ENCODE peak calls at places on chromosomes 3 and 15, in four cellular contexts. X is progenitor cell of endocrine pancreas, L is fibroblast of lung, M is tibial artery. P is an unnamed sample.

GRCh38 chr3:89565098-89565497 is 457.7 kb downstream of the EPHA3 start:
- DNase-seq in X (no peak), L (peak; percentile 38), M (no peak), P (no peak)

GRCh38 chr3:66423791-66424190 is 77.0 kb downstream of the LRIG1 start:
- DNase-seq in X (no peak), L (peak; percentile 74), M (no peak), P (no peak)

GRCh38 chr3:131616719-131617118 is 113.9 kb upstream of the MRPL3 start:
- DNase-seq in X (no peak), L (no peak), M (no peak), P (no peak)

GRCh38 chr3:114756506-114757279 is 390.4 kb downstream of the ZBTB20 start:
- DNase-seq in X (no peak), L (peak; percentile 69), M (no peak), P (no peak)

GRCh38 chr3:42799376-42799775 is 4.9 kb downstream of the HIGD1A start:
- DNase-seq in X (no peak), L (no peak), M (no peak), P (no peak)

GRCh38 chr3:72951259-72951722 is 45.3 kb upstream of the PPP4R2 start:
- DNase-seq in X (no peak), L (no peak), M (no peak), P (no peak)

GRCh38 chr15:72375846-72376581 is at the start of gene HEXA:
- DNase-seq in X (peak; percentile 100), L (peak; percentile 97), M (peak; percentile 96), P (peak; percentile 98)

GRCh38 chr3:99505646-99506269 is 132.6 kb upstream of the COL8A1 start:
- DNase-seq in X (no peak), L (peak; percentile 82), M (peak; percentile 87), P (peak; percentile 51)

GRCh38 chr3:154139996-154140436 is 18.8 kb downstream of the ARHGEF26 start:
- DNase-seq in X (no peak), L (no peak), M (no peak), P (no peak)

GRCh38 chr3:125618208-125618607 is 22.9 kb upstream of the OSBPL11 start:
- DNase-seq in X (no peak), L (no peak), M (no peak), P (no peak)

GRCh38 chr15:65287515-65287845 is 797 bp upstream of the PARP16 start:
- DNase-seq in X (no peak), L (no peak), M (no peak), P (no peak)

GRCh38 chr15:78322243-78322642 is 17.9 kb upstream of the CRABP1 start:
- DNase-seq in X (no peak), L (no peak), M (no peak), P (no peak)

GRCh38 chr3:13079051-13079450 is 5.8 kb upstream of the IQSEC1 start:
- DNase-seq in X (no peak), L (no peak), M (no peak), P (no peak)

GRCh38 chr15:57861805-57862586 is 155.5 kb downstream of the POLR2M start:
- DNase-seq in X (no peak), L (peak; percentile 81), M (no peak), P (no peak)

GRCh38 chr15:81225161-81225671 is 28.5 kb downstream of the IL16 start:
- DNase-seq in X (no peak), L (no peak), M (peak; percentile 78), P (peak; percentile 62)

P was measured in left cardiac atrium.